ENCODE peak calls at places on chromosomes 2 and 18, in eight cellular contexts. J, G, P, T, E, F, Y and O are unnamed samples.

GRCh38 chr2:19807866-19808265 is 93.9 kb downstream of the TTC32 start:
- DNase-seq in J (no peak), G (no peak), P (no peak), T (peak), E (no peak), F (no peak), Y (no peak), O (no peak)

GRCh38 chr2:39920318-39920775 is 141.3 kb upstream of the THUMPD2 start:
- DNase-seq in J (no peak), G (no peak), P (peak), T (no peak), E (no peak), F (no peak), Y (no peak), O (no peak)

GRCh38 chr2:190540048-190540447 is 5.5 kb upstream of the NEMP2 start:
- DNase-seq in J (no peak), G (no peak), P (no peak), T (peak), E (no peak), F (no peak), Y (no peak), O (no peak)

GRCh38 chr2:58156780-58157179 is 84.3 kb downstream of the FANCL start:
- DNase-seq in J (peak), G (peak), P (no peak), T (peak), E (no peak), F (no peak), Y (no peak), O (peak)

GRCh38 chr2:53442783-53443182 is 324.8 kb upstream of the CHAC2 start:
- DNase-seq in J (no peak), G (no peak), P (no peak), T (no peak), E (no peak), F (no peak), Y (no peak), O (no peak)

GRCh38 chr2:174826051-174826450 is 61.8 kb upstream of the CHRNA1 start:
- DNase-seq in J (no peak), G (peak), P (no peak), T (no peak), E (no peak), F (no peak), Y (no peak), O (peak)

GRCh38 chr2:219414857-219415256 is 3.3 kb upstream of the DES start:
- DNase-seq in J (no peak), G (no peak), P (no peak), T (no peak), E (no peak), F (no peak), Y (no peak), O (no peak)

GRCh38 chr18:74288730-74289129 is 3.0 kb downstream of the CYB5A start:
- DNase-seq in J (no peak), G (peak), P (no peak), T (no peak), E (no peak), F (no peak), Y (no peak), O (peak)

GRCh38 chr2:168515502-168515901 is 59.4 kb downstream of the CERS6 start:
- DNase-seq in J (peak), G (peak), P (no peak), T (peak), E (no peak), F (no peak), Y (no peak), O (peak)

GRCh38 chr18:27298215-27298804 is 113.2 kb upstream of the CHST9 start:
- DNase-seq in J (no peak), G (no peak), P (no peak), T (no peak), E (no peak), F (no peak), Y (no peak), O (no peak)

GRCh38 chr2:65252640-65253039 is 25.0 kb downstream of the ACTR2 start:
- DNase-seq in J (no peak), G (no peak), P (no peak), T (no peak), E (no peak), F (no peak), Y (no peak), O (no peak)

GRCh38 chr2:33409417-33409955 is 67.0 kb upstream of the RASGRP3 start:
- DNase-seq in J (no peak), G (no peak), P (no peak), T (peak), E (no peak), F (no peak), Y (no peak), O (no peak)

GRCh38 chr18:79724299-79725080 is 44.9 kb downstream of the CTDP1 start:
- DNase-seq in J (no peak), G (no peak), P (no peak), T (no peak), E (no peak), F (no peak), Y (no peak), O (no peak)

GRCh38 chr18:46073474-46074331 is 1.6 kb upstream of the PSTPIP2 start:
- DNase-seq in J (peak), G (peak), P (peak), T (peak), E (no peak), F (peak), Y (no peak), O (peak)

GRCh38 chr2:109479804-109480203 is 134.0 kb downstream of the SEPTIN10 start:
- DNase-seq in J (no peak), G (no peak), P (peak), T (no peak), E (no peak), F (no peak), Y (no peak), O (no peak)

GRCh38 chr2:237723613-237724012 is 75.0 kb upstream of the RBM44 start:
- DNase-seq in J (no peak), G (peak), P (no peak), T (peak), E (no peak), F (peak), Y (no peak), O (peak)

GRCh38 chr2:196287541-196287940 is 116.2 kb upstream of the STK17B start:
- DNase-seq in J (no peak), G (no peak), P (no peak), T (no peak), E (no peak), F (no peak), Y (no peak), O (no peak)

GRCh38 chr2:85942346-85942957 is 53.7 kb upstream of the ST3GAL5 start:
- DNase-seq in J (no peak), G (no peak), P (no peak), T (no peak), E (no peak), F (no peak), Y (no peak), O (no peak)

GRCh38 chr2:8135051-8135675 is 546.7 kb upstream of the ID2 start:
- DNase-seq in J (no peak), G (no peak), P (no peak), T (no peak), E (no peak), F (no peak), Y (no peak), O (no peak)

GRCh38 chr2:241898681-241899270 is 29.2 kb downstream of the RTP5 start:
- DNase-seq in J (no peak), G (no peak), P (peak), T (no peak), E (no peak), F (no peak), Y (no peak), O (no peak)

GRCh38 chr2:20351555-20352229 is 1.0 kb upstream of the PUM2 start:
- DNase-seq in J (no peak), G (no peak), P (no peak), T (no peak), E (no peak), F (peak), Y (peak), O (no peak)

GRCh38 chr18:40935423-40935822 is 1019.6 kb upstream of the PIK3C3 start:
- DNase-seq in J (peak), G (peak), P (no peak), T (peak), E (no peak), F (no peak), Y (no peak), O (peak)